ENCODE peak calls at places on chromosomes 7 and 10, in eight cellular contexts. U is GM23248; F is HS-27A; A is BJ; R is activated CD4-positive, alpha-beta T cell treated with anti-CD3 and anti-CD28 coated beads, Interleukin-2, amount 10 ng/mL, durations not matched to agents 7 days and 5 days; J is SJSA1; B is heart left ventricle; P is T follicular helper cell. I is an unnamed sample.

GRCh38 chr10:62381385-62382102 is 7.4 kb downstream of the ZNF365 start:
- DNase-seq in B (no peak), J (no peak), U (no peak), P (no peak), F (no peak), A (no peak), R (no peak), I (no peak)

GRCh38 chr7:84102213-84102612 is 92.4 kb downstream of the SEMA3A start:
- DNase-seq in R (no peak), F (no peak), U (peak), A (no peak), P (no peak), B (no peak), J (no peak), I (no peak)

GRCh38 chr7:3043544-3044395 is at the start of gene CARD11:
- DNase-seq in F (no peak), R (peak), A (no peak), U (no peak), P (peak), B (no peak), J (no peak), I (no peak)

GRCh38 chr10:112728997-112729396 is 221.1 kb upstream of the TCF7L2 start:
- DNase-seq in U (no peak), B (no peak), J (no peak), P (no peak), R (no peak), A (no peak), F (no peak), I (no peak)

GRCh38 chr10:84842593-84842992 is 514.2 kb downstream of the CCSER2 start:
- DNase-seq in P (no peak), U (no peak), F (no peak), R (no peak), B (no peak), A (no peak), J (no peak), I (no peak)

GRCh38 chr10:96984512-96985225 is 152.6 kb downstream of the LCOR start:
- DNase-seq in R (no peak), J (no peak), B (no peak), U (no peak), A (no peak), P (no peak), F (no peak), I (no peak)

GRCh38 chr10:22900841-22901601 is 26.8 kb upstream of the ARMC3 start:
- DNase-seq in P (no peak), U (no peak), B (no peak), R (no peak), J (no peak), F (no peak), A (no peak), I (no peak)

GRCh38 chr7:75931676-75932075 is 16.7 kb downstream of the POR start:
- DNase-seq in A (no peak), B (no peak), U (no peak), R (no peak), J (no peak), P (no peak), F (no peak), I (no peak)

GRCh38 chr7:45000096-45001032 is at the start of gene CCM2:
- DNase-seq in U (peak), P (no peak), J (peak), A (no peak), B (peak), R (peak), F (no peak), I (no peak)

GRCh38 chr10:73556855-73557254 is 34.3 kb downstream of the USP54 start:
- DNase-seq in J (no peak), U (no peak), R (no peak), B (no peak), F (no peak), A (no peak), P (no peak), I (no peak)

GRCh38 chr10:75926763-75927162 is 495.3 kb downstream of the LRMDA start:
- DNase-seq in A (no peak), U (no peak), J (no peak), B (no peak), P (no peak), F (peak), R (no peak), I (no peak)

GRCh38 chr7:91569702-91570457 is 305.6 kb downstream of the FZD1 start:
- DNase-seq in U (peak), B (no peak), F (no peak), R (no peak), J (no peak), A (no peak), P (no peak), I (peak)

GRCh38 chr7:128867842-128868623 is 5.4 kb downstream of the ATP6V1F start:
- DNase-seq in A (no peak), U (no peak), B (no peak), F (no peak), P (no peak), R (no peak), J (no peak), I (no peak)

GRCh38 chr7:114973147-114973546 is 51.3 kb downstream of the MDFIC start:
- DNase-seq in U (peak), A (no peak), F (peak), P (no peak), B (no peak), J (peak), R (no peak), I (peak)

GRCh38 chr10:2980791-2981360 is 86.5 kb upstream of the PFKP start:
- DNase-seq in J (peak), F (no peak), R (no peak), A (no peak), U (peak), P (no peak), B (no peak), I (no peak)

GRCh38 chr10:29618341-29619171 is 16.2 kb downstream of the SVIL start:
- DNase-seq in P (no peak), J (no peak), U (peak), F (no peak), B (no peak), A (no peak), R (no peak), I (no peak)

GRCh38 chr10:119030421-119031250 is 1.1 kb downstream of the NANOS1 start:
- DNase-seq in P (peak), J (peak), B (peak), U (peak), F (no peak), R (peak), A (no peak), I (no peak)

GRCh38 chr10:116831086-116831485 is 18.2 kb upstream of the ENO4 start:
- DNase-seq in B (no peak), U (no peak), A (no peak), J (no peak), P (no peak), F (no peak), R (no peak), I (no peak)

GRCh38 chr7:113256883-113257531 is 138.7 kb upstream of the SMIM30 start:
- DNase-seq in F (no peak), A (no peak), P (no peak), U (peak), B (no peak), J (no peak), R (no peak), I (no peak)

GRCh38 chr10:60735244-60735643 is 43.0 kb upstream of the CDK1 start:
- DNase-seq in U (no peak), A (no peak), P (no peak), R (no peak), B (no peak), F (no peak), J (no peak), I (no peak)

GRCh38 chr7:117766915-117767314 is 106.3 kb downstream of the CTTNBP2 start:
- DNase-seq in R (no peak), A (no peak), P (no peak), J (no peak), U (no peak), F (no peak), B (no peak), I (no peak)

I was measured in GM04504.